ENCODE peak calls at places on chromosome 22, in six cellular contexts. F is activated CD4-positive, alpha-beta T cell treated with anti-CD3 and anti-CD28 coated beads for 48 hours; P is HT1080; C is stomach; O is NCI-H1105 treated with DMSO at 0.1 percent for 48 hours; B is substantia nigra. A is an unnamed sample.

GRCh38 chr22:35349368-35349703 is 31.6 kb upstream of the HMOX1 start:
- DNase-seq in F (no peak), P (no peak), C (no peak), B (no peak), O (peak; percentile 90), A (no peak)

GRCh38 chr22:47918936-47919505 is 1156.6 kb downstream of the TBC1D22A start:
- DNase-seq in C (no peak), F (no peak), B (no peak), P (no peak), O (peak; percentile 5), A (no peak)

GRCh38 chr22:23781533-23781932 is 5.2 kb upstream of the SMARCB1 start:
- DNase-seq in C (no peak), P (peak; percentile 58), O (no peak), F (no peak), B (no peak), A (no peak)

GRCh38 chr22:27686534-27686933 is 115.0 kb downstream of the MN1 start:
- DNase-seq in P (peak; percentile 21), C (peak; percentile 87), B (peak; percentile 23), O (no peak), F (no peak), A (no peak)

GRCh38 chr22:30422481-30423295 is 2.9 kb upstream of the MTFP1 start:
- DNase-seq in B (no peak), F (peak; percentile 68), P (peak; percentile 92), O (peak; percentile 19), C (peak; percentile 82), A (peak; percentile 65)

GRCh38 chr22:46754110-46754799 is 8.2 kb upstream of the TBC1D22A start:
- DNase-seq in F (peak; percentile 55), B (no peak), O (no peak), P (peak; percentile 99), C (peak; percentile 94), A (peak; percentile 83)

GRCh38 chr22:23218867-23219251 is 38.5 kb downstream of the BCR start:
- DNase-seq in B (no peak), P (no peak), F (no peak), C (peak; percentile 67), O (peak; percentile 54), A (no peak)

GRCh38 chr22:23282516-23282915 is 102.2 kb downstream of the BCR start:
- DNase-seq in F (no peak), P (no peak), C (no peak), B (no peak), O (no peak), A (no peak)

GRCh38 chr22:48141301-48141700 is 1378.9 kb downstream of the TBC1D22A start:
- DNase-seq in O (peak; percentile 58), C (no peak), B (no peak), F (no peak), P (no peak), A (no peak)

GRCh38 chr22:30005213-30005857 is 74.9 kb upstream of the HORMAD2 start:
- DNase-seq in B (no peak), O (peak; percentile 56), F (peak; percentile 76), P (peak; percentile 69), C (peak; percentile 81), A (peak; percentile 73)

GRCh38 chr22:20429254-20430100 is 8.1 kb downstream of the SCARF2 start:
- DNase-seq in F (peak; percentile 79), B (no peak), C (peak; percentile 83), O (peak; percentile 28), P (no peak), A (no peak)

GRCh38 chr22:22547692-22548348 is 11.2 kb downstream of the PRAME start:
- DNase-seq in C (no peak), O (no peak), F (no peak), B (no peak), P (no peak), A (no peak)

GRCh38 chr22:50400406-50400805 is 57.3 kb downstream of the PPP6R2 start:
- DNase-seq in B (no peak), O (no peak), F (no peak), P (no peak), C (no peak), A (no peak)

GRCh38 chr22:43465291-43466015 is 53.6 kb downstream of the MPPED1 start:
- DNase-seq in P (no peak), C (no peak), B (no peak), O (no peak), F (no peak), A (no peak)